ENCODE peak calls at places on chromosomes 2 and 18, in seven cellular contexts. K is A549, R is ovary, H is stomach, O is tibial nerve, Y is H1, E is HepG2. L is an unnamed sample.

GRCh38 chr18:75582406-75582821 is 154.9 kb upstream of the SMIM21 start:
- DNase-seq in O (no peak), Y (no peak), K (no peak), H (no peak), R (no peak), E (no peak), L (no peak)

GRCh38 chr2:28702415-28702859 is 49.2 kb upstream of the PPP1CB start:
- DNase-seq in Y (no peak), H (no peak), O (no peak), K (no peak), R (no peak), E (peak), L (peak)

GRCh38 chr2:240468300-240469238 is 33.1 kb downstream of the GPC1 start:
- DNase-seq in Y (no peak), R (peak), H (no peak), O (no peak), E (no peak), K (no peak), L (peak)

GRCh38 chr2:11128258-11128951 is 26.9 kb upstream of the SLC66A3 start:
- DNase-seq in R (no peak), E (no peak), K (no peak), H (no peak), O (peak), Y (no peak), L (no peak)

GRCh38 chr18:41378628-41379027 is 576.4 kb upstream of the PIK3C3 start:
- DNase-seq in R (no peak), E (no peak), Y (no peak), H (no peak), K (no peak), O (no peak), L (no peak)

GRCh38 chr2:120729410-120730052 is 6.1 kb upstream of the GLI2 start:
- DNase-seq in Y (no peak), K (peak), O (no peak), R (no peak), H (no peak), E (no peak), L (no peak)

GRCh38 chr2:113213061-113213930 is 39.5 kb downstream of the PSD4 start:
- DNase-seq in K (no peak), H (no peak), Y (no peak), O (no peak), R (no peak), E (no peak), L (no peak)

GRCh38 chr2:195575879-195576391 is 81.1 kb upstream of the SLC39A10 start:
- DNase-seq in E (peak), O (peak), H (no peak), K (peak), R (no peak), Y (no peak), L (no peak)

GRCh38 chr2:45415534-45416123 is 195.4 kb downstream of the SRBD1 start:
- DNase-seq in Y (no peak), O (no peak), R (no peak), E (no peak), K (no peak), H (no peak), L (no peak)

GRCh38 chr2:15984367-15985255 is 44.3 kb downstream of the MYCN start:
- DNase-seq in O (no peak), H (no peak), K (no peak), E (no peak), R (no peak), Y (no peak), L (peak)

GRCh38 chr2:212414699-212415309 is 123.8 kb downstream of the ERBB4 start:
- DNase-seq in K (no peak), R (no peak), H (no peak), Y (no peak), E (no peak), O (no peak), L (no peak)

GRCh38 chr18:22179174-22179573 is 9.8 kb downstream of the GATA6 start:
- DNase-seq in H (no peak), Y (no peak), R (no peak), K (no peak), E (no peak), O (no peak), L (no peak)

GRCh38 chr2:19264847-19265246 is 93.6 kb downstream of the OSR1 start:
- DNase-seq in R (no peak), O (no peak), E (no peak), H (no peak), K (no peak), Y (no peak), L (no peak)

GRCh38 chr2:99982744-99983143 is 159.6 kb downstream of the AFF3 start:
- DNase-seq in Y (no peak), K (no peak), O (no peak), H (no peak), R (no peak), E (no peak), L (no peak)

GRCh38 chr2:47003641-47004427 is 88.2 kb upstream of the MCFD2 start:
- DNase-seq in R (no peak), K (no peak), Y (no peak), E (no peak), H (no peak), O (no peak), L (no peak)

GRCh38 chr2:218032336-218033171 is 29.8 kb upstream of the TNS1 start:
- DNase-seq in H (peak), Y (no peak), R (no peak), K (no peak), E (no peak), O (no peak), L (no peak)

GRCh38 chr2:25618676-25619075 is 54.7 kb downstream of the DTNB start:
- DNase-seq in K (peak), H (no peak), Y (no peak), R (no peak), E (peak), O (no peak), L (no peak)

GRCh38 chr2:28296243-28296642 is 96.4 kb upstream of the FOSL2 start:
- DNase-seq in H (no peak), O (no peak), E (no peak), Y (no peak), R (no peak), K (peak), L (no peak)

GRCh38 chr18:43049021-43049420 is 66.5 kb downstream of the RIT2 start:
- DNase-seq in O (peak), E (no peak), R (no peak), Y (no peak), K (no peak), H (no peak), L (no peak)

GRCh38 chr2:128090575-128090908 is 458 bp upstream of the UGGT1 start:
- DNase-seq in K (no peak), R (no peak), O (no peak), Y (no peak), H (no peak), E (no peak), L (no peak)

GRCh38 chr2:128090909-128091690 is at the start of gene UGGT1:
- DNase-seq in R (peak), E (peak), K (peak), O (peak), H (peak), Y (peak), L (peak)

GRCh38 chr2:128091691-128092050 is 671 bp downstream of the UGGT1 start:
- DNase-seq in O (no peak), R (no peak), H (no peak), K (no peak), Y (no peak), E (no peak), L (no peak)

GRCh38 chr2:128093762-128094161 is 2.8 kb downstream of the UGGT1 start:
- DNase-seq in K (no peak), O (no peak), E (no peak), H (no peak), R (no peak), Y (no peak), L (no peak)

GRCh38 chr2:128092656-128093055 is 1.7 kb downstream of the UGGT1 start:
- DNase-seq in R (no peak), E (no peak), O (no peak), K (no peak), H (no peak), Y (no peak), L (no peak)
- TF ChIP-seq EP300 in R (no peak), E (no peak), O (no peak), K (no peak), H (no peak), Y (no peak), L (no peak)

GRCh38 chr2:119710281-119710680 is 31.3 kb downstream of the TMEM177 start:
- DNase-seq in O (no peak), H (no peak), R (no peak), E (no peak), K (no peak), Y (no peak), L (no peak)

GRCh38 chr2:119711352-119711751 is 32.4 kb downstream of the TMEM177 start:
- DNase-seq in O (no peak), H (no peak), E (no peak), Y (no peak), K (no peak), R (no peak), L (no peak)

GRCh38 chr2:119713819-119714490 is 35.0 kb downstream of the TMEM177 start:
- DNase-seq in K (no peak), O (no peak), Y (no peak), H (no peak), E (no peak), R (no peak), L (no peak)

GRCh38 chr2:119715409-119716295 is 36.7 kb downstream of the TMEM177 start:
- DNase-seq in H (no peak), O (no peak), Y (no peak), R (no peak), K (no peak), E (peak), L (peak)

DNA sequence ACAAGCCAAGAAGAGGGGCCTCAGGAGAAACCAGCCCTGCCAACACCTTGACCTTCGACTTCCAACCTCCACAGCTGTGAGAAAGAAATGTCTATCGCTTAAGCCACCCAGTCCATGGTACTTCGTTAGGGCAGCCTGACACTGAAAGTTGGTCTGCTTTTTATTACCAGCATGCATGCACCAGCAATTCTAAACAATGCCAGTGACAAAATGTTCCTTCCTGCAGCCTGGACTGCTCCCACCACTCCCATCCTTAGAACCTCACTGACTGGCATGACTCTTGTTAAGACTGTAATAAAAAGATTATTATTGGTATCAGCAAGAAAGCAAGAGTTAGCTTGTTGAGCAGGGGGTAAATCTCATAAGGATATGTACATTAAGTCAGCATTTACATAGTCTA is 33.6 kb downstream of the TMEM177 start:
- DNase-seq in R (no peak), O (no peak), Y (no peak), H (no peak), E (no peak), K (no peak), L (no peak)
- TF ChIP-seq EP300 in R (no peak), O (no peak), Y (no peak), H (no peak), E (no peak), K (no peak), L (peak)

DNA sequence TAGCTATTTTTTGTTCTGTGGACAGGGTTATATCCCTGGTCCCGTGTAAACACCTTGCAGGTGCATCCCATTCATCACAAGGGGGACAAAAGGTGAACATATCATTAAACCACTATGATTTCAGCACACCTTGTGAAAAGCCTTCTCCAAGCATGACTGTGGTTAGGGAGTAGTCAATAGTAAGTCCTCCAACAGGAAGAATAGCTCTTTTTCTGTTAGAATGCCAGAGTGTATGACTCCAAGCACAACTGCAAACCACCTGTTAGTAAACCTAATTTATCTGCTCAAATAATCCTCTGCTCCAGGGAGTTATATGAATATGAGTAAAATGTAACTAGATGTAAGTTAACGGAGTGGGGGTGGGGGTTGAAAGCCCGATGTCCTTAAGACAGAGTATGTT is 240.5 kb downstream of the AGPS start:
- DNase-seq in O (no peak), E (no peak), H (no peak), K (no peak), R (no peak), Y (no peak), L (no peak)
- TF ChIP-seq EP300 in O (no peak), E (no peak), H (no peak), K (no peak), R (no peak), Y (no peak), L (no peak)

DNA sequence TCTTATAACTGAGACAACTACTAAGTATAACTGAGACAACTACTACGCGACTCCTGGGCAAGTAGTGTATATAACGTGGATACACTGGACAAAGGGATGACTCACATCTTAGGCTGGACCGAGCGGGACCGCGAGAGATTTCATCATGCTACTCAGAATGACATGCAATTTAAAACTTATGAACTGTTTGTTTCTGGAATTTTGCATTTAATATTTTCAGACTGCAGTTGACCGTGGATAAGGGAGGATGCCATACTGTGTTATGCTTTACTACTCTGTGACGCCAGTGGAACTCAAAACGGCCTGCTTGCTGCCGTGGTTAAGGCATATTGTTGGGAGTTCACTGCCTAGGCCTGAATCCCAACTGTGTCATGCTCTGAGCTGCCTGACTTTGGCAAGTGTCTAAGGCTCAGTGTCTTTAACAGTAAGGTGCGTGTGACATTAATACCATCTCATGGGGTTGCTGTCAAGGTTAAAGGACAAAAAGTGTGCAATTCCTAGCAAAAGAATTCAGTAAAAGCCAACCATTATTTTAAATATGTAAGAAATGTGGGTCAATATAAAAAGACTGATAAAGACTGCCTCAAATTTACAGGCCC is 64.6 kb downstream of the BMP10 start:
- DNase-seq in E (no peak), K (no peak), O (no peak), Y (no peak), R (no peak), H (no peak), L (no peak)
- TF ChIP-seq EP300 in E (no peak), K (no peak), O (no peak), Y (no peak), R (no peak), H (no peak), L (no peak)

GRCh38 chr18:48616484-48617255 is 77.8 kb downstream of the CTIF start:
- DNase-seq in H (no peak), E (no peak), R (no peak), Y (no peak), K (no peak), O (no peak), L (no peak)
- TF ChIP-seq EP300 in H (no peak), E (no peak), R (no peak), Y (no peak), K (no peak), O (no peak), L (no peak)

DNA sequence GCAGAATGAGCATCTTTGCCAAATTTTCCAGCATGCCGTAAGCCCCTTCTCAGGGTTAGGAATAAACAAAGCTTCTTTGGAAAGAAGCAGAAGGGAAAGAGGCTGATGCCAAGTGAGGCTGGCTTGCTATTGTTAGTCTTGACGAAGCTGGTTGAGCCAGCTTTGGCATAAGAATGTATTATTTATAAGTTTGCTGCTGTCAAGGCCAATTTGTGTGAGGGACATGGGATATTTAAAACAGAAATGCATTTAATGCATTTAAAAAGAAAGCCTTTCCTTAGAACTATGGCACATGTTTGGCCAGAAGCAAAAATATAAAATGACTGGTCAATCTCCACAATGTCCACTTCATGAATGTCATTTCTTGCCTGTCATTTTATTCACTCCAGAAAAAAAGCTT is 52.5 kb upstream of the TTN start:
- DNase-seq in K (no peak), O (no peak), E (no peak), R (no peak), H (no peak), Y (no peak), L (no peak)
- TF ChIP-seq EP300 in K (no peak), O (no peak), E (no peak), R (no peak), H (no peak), Y (no peak), L (no peak)

GRCh38 chr2:73104933-73105332 is 7.8 kb downstream of the RAB11FIP5 start:
- DNase-seq in Y (no peak), O (no peak), E (no peak), K (no peak), H (no peak), R (no peak), L (no peak)

GRCh38 chr2:73100956-73101355 is 11.8 kb downstream of the RAB11FIP5 start:
- DNase-seq in H (no peak), O (no peak), R (no peak), E (no peak), K (no peak), Y (no peak), L (no peak)

GRCh38 chr2:73101626-73102256 is 11.0 kb downstream of the RAB11FIP5 start:
- DNase-seq in E (no peak), K (no peak), H (no peak), O (no peak), R (no peak), Y (no peak), L (no peak)

GRCh38 chr2:73105511-73105971 is 7.2 kb downstream of the RAB11FIP5 start:
- DNase-seq in O (no peak), K (no peak), R (no peak), H (no peak), E (no peak), Y (no peak), L (no peak)

GRCh38 chr2:73103018-73103542 is 9.7 kb downstream of the RAB11FIP5 start:
- DNase-seq in Y (no peak), O (no peak), R (no peak), H (no peak), K (no peak), E (no peak), L (no peak)
- TF ChIP-seq EP300 in Y (no peak), O (no peak), R (no peak), H (no peak), K (no peak), E (no peak), L (no peak)